ENCODE peak calls at places on chromosomes 12 and 14, in ten cellular contexts. G is substantia nigra; K is NCI-H1092; Z is activated T-cell treated with anti-CD3 and anti-CD28 coated beads, Interleukin-2, amount 50 U/mL, for 24 hours; J is NCI-H460; T is NCI-H187; V is COR-L47; B is stimulated activated CD4-positive, alpha-beta T cell treated with anti-CD3 and anti-CD28 coated beads, Interleukin-2, amount 100 ng/mL, for 24 hours; N is sciatic nerve; R is T-cell. M is an unnamed sample.

GRCh38 chr12:110022980-110023633 is 23.9 kb downstream of the ANKRD13A start:
- DNase-seq in V (no peak), T (no peak), J (no peak), N (no peak), B (no peak), G (no peak), R (no peak), K (no peak), Z (no peak), M (no peak)

GRCh38 chr12:125157177-125157576 is 91.9 kb downstream of the AACS start:
- DNase-seq in Z (no peak), V (no peak), B (no peak), N (no peak), K (no peak), T (no peak), R (no peak), G (no peak), J (no peak), M (no peak)

GRCh38 chr14:75333523-75334190 is 55.0 kb downstream of the FOS start:
- DNase-seq in R (no peak), T (no peak), K (no peak), G (no peak), V (no peak), Z (peak), B (no peak), N (peak), J (no peak), M (no peak)

GRCh38 chr14:61252354-61253063 is 28.6 kb downstream of the TMEM30B start:
- DNase-seq in K (peak), N (peak), T (peak), Z (peak), B (peak), J (peak), R (peak), G (peak), V (peak), M (peak)

GRCh38 chr14:55968741-55969140 is 149.5 kb upstream of the PELI2 start:
- DNase-seq in V (no peak), J (no peak), Z (no peak), K (no peak), G (no peak), R (no peak), N (no peak), T (no peak), B (no peak), M (no peak)

GRCh38 chr12:114935658-114936057 is 251.7 kb upstream of the TBX3 start:
- DNase-seq in K (no peak), J (no peak), Z (no peak), N (no peak), T (no peak), R (no peak), B (no peak), V (no peak), G (no peak), M (peak)

GRCh38 chr14:23300687-23301223 is 1.9 kb downstream of the PPP1R3E start:
- DNase-seq in K (no peak), B (no peak), J (no peak), N (no peak), G (no peak), Z (peak), V (no peak), R (no peak), T (no peak), M (no peak)

GRCh38 chr12:126608607-126609175 is 1543.5 kb downstream of the AACS start:
- DNase-seq in T (no peak), K (no peak), Z (no peak), G (no peak), N (no peak), R (no peak), B (no peak), J (no peak), V (no peak), M (no peak)

GRCh38 chr12:92242917-92243316 is 97.3 kb upstream of the BTG1 start:
- DNase-seq in Z (no peak), R (no peak), K (no peak), B (no peak), V (no peak), J (no peak), G (no peak), T (no peak), N (no peak), M (no peak)

M was measured in globus pallidus.